ENCODE peak calls at places on chromosomes 2 and 18, in four cellular contexts. One of them, this sample, is unnamed.

GRCh38 chr18:21833619-21834300 is 93.2 kb downstream of the MIB1 start:
- DNase-seq in K562: no peak
- DNase-seq in HepG2: no peak
- DNase-seq in GM12878: no peak
- DNase-seq in this sample: no peak

GRCh38 chr2:8437949-8438400 is 243.9 kb upstream of the ID2 start:
- DNase-seq in K562: no peak
- DNase-seq in HepG2: no peak
- DNase-seq in GM12878: no peak
- DNase-seq in this sample: no peak

GRCh38 chr18:57819671-57820460 is 16.8 kb upstream of the ATP8B1 start:
- DNase-seq in K562: peak; percentile 74
- DNase-seq in HepG2: peak; percentile 71
- DNase-seq in GM12878: no peak
- DNase-seq in this sample: peak; percentile 33

GRCh38 chr2:63093512-63093911 is 42.9 kb downstream of the OTX1 start:
- DNase-seq in K562: no peak
- DNase-seq in HepG2: no peak
- DNase-seq in GM12878: no peak
- DNase-seq in this sample: no peak

GRCh38 chr2:147214900-147215299 is 629.9 kb upstream of the ACVR2A start:
- DNase-seq in K562: no peak
- DNase-seq in HepG2: no peak
- DNase-seq in GM12878: no peak
- DNase-seq in this sample: no peak

GRCh38 chr2:195498176-195498575 is 158.8 kb upstream of the SLC39A10 start:
- DNase-seq in K562: no peak
- DNase-seq in HepG2: peak; percentile 50
- DNase-seq in GM12878: no peak
- DNase-seq in this sample: no peak

GRCh38 chr18:44557626-44558151 is 123.0 kb upstream of the SETBP1 start:
- DNase-seq in K562: no peak
- DNase-seq in HepG2: no peak
- DNase-seq in GM12878: no peak
- DNase-seq in this sample: no peak

GRCh38 chr2:218221015-218221414 is 4.0 kb downstream of the ARPC2 start:
- DNase-seq in K562: no peak
- DNase-seq in HepG2: no peak
- DNase-seq in GM12878: no peak
- DNase-seq in this sample: no peak

GRCh38 chr2:228681426-228681825 is 499.9 kb upstream of the SPHKAP start:
- DNase-seq in K562: no peak
- DNase-seq in HepG2: no peak
- DNase-seq in GM12878: no peak
- DNase-seq in this sample: no peak

GRCh38 chr18:50636366-50637057 is 76.6 kb downstream of the MAPK4 start:
- DNase-seq in K562: no peak
- DNase-seq in HepG2: no peak
- DNase-seq in GM12878: no peak
- DNase-seq in this sample: no peak

GRCh38 chr2:102142829-102143449 is 393 bp downstream of the IL1R1 start:
- DNase-seq in K562: no peak
- DNase-seq in HepG2: peak; percentile 39
- DNase-seq in GM12878: no peak
- DNase-seq in this sample: no peak

GRCh38 chr2:118983133-118983532 is 41.1 kb downstream of the MARCO start:
- DNase-seq in K562: no peak
- DNase-seq in HepG2: no peak
- DNase-seq in GM12878: no peak
- DNase-seq in this sample: no peak

GRCh38 chr2:88053301-88053700 is 2.3 kb downstream of the KRCC1 start:
- DNase-seq in K562: no peak
- DNase-seq in HepG2: no peak
- DNase-seq in GM12878: no peak
- DNase-seq in this sample: no peak

GRCh38 chr2:9310390-9310789 is 103.8 kb downstream of the ASAP2 start:
- DNase-seq in K562: no peak
- DNase-seq in HepG2: no peak
- DNase-seq in GM12878: no peak
- DNase-seq in this sample: no peak

GRCh38 chr2:10229462-10230099 is 73.1 kb upstream of the HPCAL1 start:
- DNase-seq in K562: no peak
- DNase-seq in HepG2: no peak
- DNase-seq in GM12878: no peak
- DNase-seq in this sample: no peak

GRCh38 chr2:176507736-176508135 is 238.5 kb downstream of the MTX2 start:
- DNase-seq in K562: no peak
- DNase-seq in HepG2: no peak
- DNase-seq in GM12878: no peak
- DNase-seq in this sample: no peak

GRCh38 chr18:3867768-3868445 is 417.9 kb downstream of the TGIF1 start:
- DNase-seq in K562: no peak
- DNase-seq in HepG2: no peak
- DNase-seq in GM12878: no peak
- DNase-seq in this sample: no peak

GRCh38 chr2:27290571-27290970 is 8.3 kb downstream of the TRIM54 start:
- DNase-seq in K562: no peak
- DNase-seq in HepG2: no peak
- DNase-seq in GM12878: no peak
- DNase-seq in this sample: no peak

GRCh38 chr2:128370468-128371247 is 52.0 kb upstream of the HS6ST1 start:
- DNase-seq in K562: no peak
- DNase-seq in HepG2: no peak
- DNase-seq in GM12878: no peak
- DNase-seq in this sample: no peak

GRCh38 chr18:12253517-12254136 is 534 bp upstream of the CIDEA start:
- DNase-seq in K562: no peak
- DNase-seq in HepG2: no peak
- DNase-seq in GM12878: no peak
- DNase-seq in this sample: no peak

GRCh38 chr2:105391763-105392662 is 6.8 kb downstream of the FHL2 start:
- DNase-seq in K562: no peak
- DNase-seq in HepG2: no peak
- DNase-seq in GM12878: no peak
- DNase-seq in this sample: no peak

GRCh38 chr2:128727914-128728313 is 409.2 kb upstream of the HS6ST1 start:
- DNase-seq in K562: no peak
- DNase-seq in HepG2: no peak
- DNase-seq in GM12878: no peak
- DNase-seq in this sample: no peak

GRCh38 chr2:37890893-37891495 is 34.1 kb upstream of the RMDN2 start:
- DNase-seq in K562: peak; percentile 69
- DNase-seq in HepG2: peak; percentile 71
- DNase-seq in GM12878: no peak
- DNase-seq in this sample: peak; percentile 81

GRCh38 chr2:121810959-121811853 is 55.8 kb downstream of the TSN start:
- DNase-seq in K562: peak; percentile 21
- DNase-seq in HepG2: peak; percentile 69
- DNase-seq in GM12878: no peak
- DNase-seq in this sample: peak; percentile 73

GRCh38 chr2:28325567-28326468 is 66.8 kb upstream of the FOSL2 start:
- DNase-seq in K562: no peak
- DNase-seq in HepG2: no peak
- DNase-seq in GM12878: peak; percentile 25
- DNase-seq in this sample: no peak

GRCh38 chr18:33459612-33460011 is 19.1 kb upstream of the CCDC178 start:
- DNase-seq in K562: no peak
- DNase-seq in HepG2: no peak
- DNase-seq in GM12878: no peak
- DNase-seq in this sample: no peak

GRCh38 chr2:221104391-221104811 is 467.7 kb downstream of the EPHA4 start:
- DNase-seq in K562: no peak
- DNase-seq in HepG2: no peak
- DNase-seq in GM12878: no peak
- DNase-seq in this sample: no peak

GRCh38 chr2:131035112-131035825 is 58.0 kb downstream of the FAM168B start:
- DNase-seq in K562: no peak
- DNase-seq in HepG2: no peak
- DNase-seq in GM12878: no peak
- DNase-seq in this sample: no peak
- TF ChIP-seq SP1 in K562: no peak
- TF ChIP-seq SP1 in HepG2: no peak
- TF ChIP-seq SP1 in GM12878: no peak
- TF ChIP-seq SP1 in this sample: no peak

DNA sequence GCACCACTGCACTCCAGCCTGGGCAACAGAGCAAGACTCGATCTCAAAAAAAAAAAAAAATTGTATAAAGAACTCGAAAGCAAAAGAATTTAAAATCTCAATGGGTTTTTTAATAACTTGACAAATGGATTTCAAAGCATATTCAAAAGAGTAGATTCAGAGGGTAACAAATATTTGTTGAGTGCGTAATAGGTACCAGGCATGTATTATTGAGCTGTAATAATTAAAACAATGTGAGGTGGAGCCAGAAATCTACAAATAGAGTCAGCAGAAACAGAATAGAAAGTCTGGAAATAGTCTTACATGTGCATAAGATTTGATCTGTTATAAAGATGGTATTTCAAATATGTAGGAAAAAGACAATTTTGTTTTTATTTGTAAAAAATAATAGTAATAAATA is 19.1 kb upstream of the RAB11FIP5 start:
- DNase-seq in K562: no peak
- DNase-seq in HepG2: no peak
- DNase-seq in GM12878: no peak
- DNase-seq in this sample: no peak
- TF ChIP-seq BHLHE40 in K562: no peak
- TF ChIP-seq BHLHE40 in HepG2: no peak
- TF ChIP-seq BHLHE40 in GM12878: no peak
- TF ChIP-seq BHLHE40 in this sample: no peak

GRCh38 chr2:222291485-222291841 is 7.3 kb downstream of the PAX3 start:
- DNase-seq in K562: no peak
- DNase-seq in HepG2: no peak
- DNase-seq in GM12878: no peak
- DNase-seq in this sample: no peak

GRCh38 chr2:222288590-222289279 is 10.1 kb downstream of the PAX3 start:
- DNase-seq in K562: no peak
- DNase-seq in HepG2: no peak
- DNase-seq in GM12878: no peak
- DNase-seq in this sample: no peak

GRCh38 chr2:222290691-222291484 is 7.9 kb downstream of the PAX3 start:
- DNase-seq in K562: no peak
- DNase-seq in HepG2: no peak
- DNase-seq in GM12878: no peak
- DNase-seq in this sample: no peak

GRCh38 chr2:222289280-222290250 is 9.2 kb downstream of the PAX3 start:
- DNase-seq in K562: no peak
- DNase-seq in HepG2: no peak
- DNase-seq in GM12878: no peak
- DNase-seq in this sample: peak; percentile 44

DNA sequence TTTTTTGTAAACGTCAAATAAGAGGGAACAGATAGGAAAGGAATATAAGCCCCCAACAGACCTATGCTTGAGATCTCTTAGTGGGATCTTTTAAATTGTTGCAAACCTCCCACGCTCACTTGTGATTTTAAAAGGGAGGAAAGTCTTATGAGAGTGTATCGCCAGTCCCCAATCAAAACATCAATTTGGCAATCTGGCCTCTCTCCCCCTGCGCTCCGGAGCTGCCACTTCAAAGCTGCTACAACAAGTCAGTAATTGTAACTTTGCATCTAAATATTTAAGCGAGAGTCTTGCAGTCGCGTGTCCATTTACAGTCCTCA is 8.5 kb downstream of the PAX3 start:
- DNase-seq in K562: no peak
- DNase-seq in HepG2: no peak
- DNase-seq in GM12878: no peak
- DNase-seq in this sample: no peak
- TF ChIP-seq SP1 in K562: no peak
- TF ChIP-seq SP1 in HepG2: no peak
- TF ChIP-seq SP1 in GM12878: no peak
- TF ChIP-seq SP1 in this sample: no peak

GRCh38 chr2:154740360-154740759 is 41.9 kb downstream of the KCNJ3 start:
- DNase-seq in K562: no peak
- DNase-seq in HepG2: no peak
- DNase-seq in GM12878: no peak
- DNase-seq in this sample: no peak
- TF ChIP-seq BHLHE40 in K562: no peak
- TF ChIP-seq BHLHE40 in HepG2: no peak
- TF ChIP-seq BHLHE40 in GM12878: no peak
- TF ChIP-seq BHLHE40 in this sample: no peak

GRCh38 chr2:109085912-109086742 is 42.9 kb upstream of the SH3RF3 start:
- DNase-seq in K562: no peak
- DNase-seq in HepG2: no peak
- DNase-seq in GM12878: no peak
- DNase-seq in this sample: no peak

GRCh38 chr2:109086743-109087020 is 42.3 kb upstream of the SH3RF3 start:
- DNase-seq in K562: no peak
- DNase-seq in HepG2: no peak
- DNase-seq in GM12878: no peak
- DNase-seq in this sample: no peak

GRCh38 chr2:109083771-109084170 is 45.2 kb upstream of the SH3RF3 start:
- DNase-seq in K562: no peak
- DNase-seq in HepG2: no peak
- DNase-seq in GM12878: no peak
- DNase-seq in this sample: no peak

GRCh38 chr2:109087055-109087663 is 41.8 kb upstream of the SH3RF3 start:
- DNase-seq in K562: no peak
- DNase-seq in HepG2: no peak
- DNase-seq in GM12878: no peak
- DNase-seq in this sample: no peak

DNA sequence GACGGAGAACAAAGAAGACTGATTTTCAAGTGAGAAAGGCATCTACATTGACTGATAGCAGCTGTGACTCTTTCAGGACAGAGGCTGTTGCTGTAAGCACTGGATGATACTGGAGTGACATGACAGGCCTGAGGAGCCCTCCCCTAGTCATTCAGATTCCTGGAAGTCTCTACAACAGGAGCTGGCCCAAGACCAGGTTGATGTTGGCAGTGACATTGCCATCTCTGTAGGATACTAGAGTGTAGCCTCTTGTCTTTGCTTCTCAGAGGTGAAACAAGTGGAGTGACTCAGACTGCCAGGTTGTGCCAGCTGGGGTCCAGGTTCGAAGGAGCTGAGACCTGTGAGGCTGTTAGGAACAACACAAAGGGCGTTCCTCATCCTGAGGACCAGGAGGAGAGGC is 44.7 kb upstream of the SH3RF3 start:
- DNase-seq in K562: no peak
- DNase-seq in HepG2: no peak
- DNase-seq in GM12878: no peak
- DNase-seq in this sample: no peak
- TF ChIP-seq SP1 in K562: no peak
- TF ChIP-seq SP1 in HepG2: no peak
- TF ChIP-seq SP1 in GM12878: no peak
- TF ChIP-seq SP1 in this sample: no peak